ENCODE peak calls at places on chromosomes 1 and 21, in four cellular contexts. A, T, D and V are unnamed samples.

GRCh38 chr1:218365600-218365999 is 20.5 kb downstream of the TGFB2 start:
- DNase-seq in T (no peak), A (no peak), D (no peak), V (no peak)

GRCh38 chr1:94247146-94248094 is 10.0 kb upstream of the ARHGAP29 start:
- DNase-seq in A (peak), D (peak), T (no peak), V (peak)

GRCh38 chr1:53121319-53122172 is 20.9 kb downstream of the SLC1A7 start:
- DNase-seq in A (no peak), D (peak), T (no peak), V (no peak)

GRCh38 chr21:38188037-38188436 is 68.8 kb upstream of the KCNJ15 start:
- DNase-seq in A (no peak), D (no peak), T (no peak), V (no peak)

GRCh38 chr1:192984058-192984457 is 75.1 kb downstream of the UCHL5 start:
- DNase-seq in T (no peak), D (no peak), A (no peak), V (no peak)

GRCh38 chr1:8325771-8326170 is 7.9 kb downstream of the SLC45A1 start:
- DNase-seq in D (no peak), A (no peak), T (no peak), V (no peak)

GRCh38 chr1:240611619-240612490 is at the start of gene GREM2:
- DNase-seq in A (peak), D (no peak), T (no peak), V (no peak)

GRCh38 chr1:237736372-237737029 is 154.2 kb downstream of the ZP4 start:
- DNase-seq in D (peak), T (no peak), A (no peak), V (peak)

GRCh38 chr1:168410464-168410863 is 129.8 kb downstream of the TBX19 start:
- DNase-seq in D (no peak), T (no peak), A (no peak), V (no peak)
- TF ChIP-seq RNF2 in D (no peak), T (no peak), A (no peak), V (no peak)

GRCh38 chr1:12229835-12230548 is at the start of gene VPS13D:
- DNase-seq in A (peak), T (peak), D (peak), V (peak)
- TF ChIP-seq RNF2 in A (no peak), T (no peak), D (no peak), V (no peak)

GRCh38 chr1:17156108-17156507 is 36.9 kb upstream of the PADI2 start:
- DNase-seq in A (no peak), T (no peak), D (no peak), V (no peak)
- TF ChIP-seq RNF2 in A (no peak), T (no peak), D (no peak), V (no peak)

DNA sequence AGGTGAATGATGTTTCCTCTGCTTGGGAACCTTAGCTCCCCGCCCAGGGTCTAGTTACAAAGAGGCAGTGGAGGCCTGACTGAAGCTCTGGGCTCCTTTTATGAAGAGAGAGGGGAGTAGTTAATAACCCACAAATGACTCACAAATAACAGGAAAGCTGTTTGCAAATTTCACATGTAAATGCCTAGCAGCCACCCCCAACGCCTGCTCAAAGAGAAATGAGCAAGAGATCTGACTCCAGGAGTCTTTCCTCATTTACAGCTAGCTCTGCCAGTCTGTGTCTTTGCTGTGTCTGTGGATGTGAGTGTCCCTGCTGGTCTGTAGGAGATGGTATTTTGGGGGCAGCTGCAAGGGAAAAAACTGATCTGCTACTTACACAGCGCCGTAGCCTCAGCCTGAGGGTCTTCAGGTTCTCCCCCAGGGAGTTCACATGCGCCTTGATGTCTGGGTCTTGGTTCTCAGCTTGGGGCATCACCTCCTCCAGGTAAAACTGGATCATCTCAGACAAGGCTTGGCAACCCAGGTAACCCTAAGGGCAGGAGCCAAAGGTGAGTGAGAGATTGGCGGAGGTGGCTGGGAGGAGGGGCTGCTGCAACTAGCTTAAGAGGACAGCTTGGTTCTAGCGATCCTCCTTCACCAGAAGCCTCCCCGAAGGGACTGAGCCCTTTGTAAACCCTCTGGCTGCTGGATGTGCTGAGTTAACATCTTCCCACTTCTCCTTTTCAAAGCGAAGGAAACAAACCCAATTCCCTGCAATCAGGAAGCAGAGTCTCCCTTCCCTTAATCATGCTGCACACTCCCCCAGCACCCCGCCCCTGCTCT is at the start of gene IL19:
- DNase-seq in T (no peak), A (no peak), D (no peak), V (no peak)
- TF ChIP-seq RNF2 in T (no peak), A (no peak), D (no peak), V (no peak)

GRCh38 chr1:172826096-172826741 is 167.3 kb downstream of the FASLG start:
- DNase-seq in A (peak), D (peak), T (no peak), V (peak)

GRCh38 chr1:172821609-172822274 is 162.8 kb downstream of the FASLG start:
- DNase-seq in T (no peak), D (no peak), A (no peak), V (peak)

GRCh38 chr1:172820759-172821158 is 161.9 kb downstream of the FASLG start:
- DNase-seq in A (no peak), T (no peak), D (no peak), V (no peak)

GRCh38 chr1:172824199-172824598 is 165.3 kb downstream of the FASLG start:
- DNase-seq in D (no peak), A (no peak), T (no peak), V (no peak)

DNA sequence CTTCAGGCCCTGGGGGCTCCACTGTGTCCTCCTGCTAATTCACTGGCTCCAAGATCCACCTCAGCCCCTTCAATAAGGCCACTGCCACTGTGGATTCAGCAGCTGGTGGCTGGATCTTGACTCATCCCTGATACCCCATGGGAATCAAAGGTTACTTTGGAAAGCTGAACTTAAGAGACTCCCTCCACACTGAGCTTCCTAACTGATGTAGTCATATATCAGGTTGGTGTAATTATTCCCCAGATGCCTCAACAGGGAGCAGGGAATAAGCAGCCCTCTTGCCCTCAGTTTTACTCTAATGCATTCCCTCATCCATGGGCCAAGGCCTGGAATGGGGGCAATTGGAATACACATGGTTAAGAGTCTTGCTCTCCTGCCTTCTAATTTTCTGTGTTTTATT is 164.6 kb downstream of the FASLG start:
- DNase-seq in T (no peak), A (no peak), D (no peak), V (no peak)
- TF ChIP-seq RNF2 in T (no peak), A (no peak), D (no peak), V (no peak)

DNA sequence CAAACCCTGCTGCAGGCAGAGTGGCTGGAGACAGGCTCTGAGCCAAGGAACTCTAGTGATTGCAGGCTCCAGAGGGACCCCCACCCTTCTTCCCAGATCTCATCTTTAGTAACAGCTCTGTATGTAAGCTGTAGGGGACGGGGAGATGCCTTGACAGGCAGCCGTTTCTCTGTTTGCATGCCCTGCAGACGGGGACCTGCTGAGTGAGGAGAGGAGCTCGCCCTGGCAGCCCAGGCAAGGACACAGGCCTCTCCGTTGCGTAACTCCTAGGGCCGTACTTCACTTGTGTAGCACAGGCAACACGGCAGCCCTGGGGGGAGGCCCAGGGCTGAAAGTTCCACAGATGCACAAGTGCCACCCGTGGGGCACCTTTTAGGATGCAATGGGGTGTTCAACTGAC is 14.7 kb downstream of the SLC6A17 start:
- DNase-seq in A (no peak), D (no peak), T (no peak), V (no peak)
- TF ChIP-seq RNF2 in A (no peak), D (no peak), T (no peak), V (no peak)

DNA sequence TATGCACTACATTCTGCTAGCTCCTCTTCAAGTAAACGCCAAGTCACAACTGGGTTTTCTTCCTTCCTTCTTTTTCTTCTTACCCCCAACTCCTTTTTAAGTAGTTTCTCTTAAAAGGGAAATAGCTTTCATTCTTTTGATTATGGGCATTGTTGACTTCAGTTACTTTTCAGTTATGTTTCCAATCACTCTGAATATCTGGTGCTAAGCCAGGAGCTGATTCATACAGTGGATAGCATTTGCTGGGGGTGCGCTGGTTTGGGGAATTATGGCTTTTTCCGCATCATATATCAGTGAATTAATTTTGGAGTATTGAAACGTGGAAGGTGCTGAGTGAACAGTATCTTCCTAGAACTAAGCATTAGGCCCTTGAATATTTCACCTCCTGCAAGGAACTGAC is 38.5 kb upstream of the GPR88 start:
- DNase-seq in D (no peak), T (no peak), A (no peak), V (no peak)
- TF ChIP-seq RNF2 in D (no peak), T (no peak), A (no peak), V (no peak)

DNA sequence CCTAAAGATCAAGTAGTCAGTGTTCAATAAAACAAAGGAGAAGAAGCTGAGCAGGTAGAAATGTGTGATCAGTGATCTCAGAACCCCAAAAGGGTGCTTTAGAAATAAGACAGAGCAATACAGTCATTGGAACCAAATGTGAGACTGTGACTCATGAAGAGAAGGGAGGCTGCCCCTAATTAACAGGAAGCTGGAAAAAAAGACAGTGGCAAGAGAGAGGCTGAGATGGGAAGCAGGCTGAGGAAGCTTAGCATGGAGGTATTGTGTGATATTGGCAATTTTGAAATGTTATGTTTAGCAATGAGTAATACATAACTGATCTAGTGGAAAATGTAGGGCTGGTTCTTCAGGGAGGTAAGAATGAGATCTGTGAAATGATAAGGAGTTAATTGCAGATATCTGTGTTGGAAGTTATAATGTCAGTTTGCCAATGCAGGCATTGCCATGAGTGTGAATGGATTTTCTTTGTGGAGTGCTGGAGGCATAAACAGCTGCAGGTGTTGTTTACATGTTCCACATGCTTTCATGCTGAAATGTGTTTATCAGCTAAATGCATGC is 90.6 kb upstream of the CACNA1E start:
- DNase-seq in A (no peak), D (no peak), T (no peak), V (no peak)
- TF ChIP-seq RNF2 in A (no peak), D (no peak), T (no peak), V (no peak)

GRCh38 chr1:161096015-161096414 is 2.1 kb upstream of the KLHDC9 start:
- DNase-seq in D (no peak), A (no peak), T (no peak), V (no peak)

GRCh38 chr1:161100534-161100933 is 2.4 kb downstream of the KLHDC9 start:
- DNase-seq in T (no peak), A (no peak), D (no peak), V (no peak)

GRCh38 chr1:161096514-161096913 is 1.6 kb upstream of the KLHDC9 start:
- DNase-seq in D (no peak), T (no peak), A (no peak), V (no peak)

GRCh38 chr1:161099090-161099802 is 1.1 kb downstream of the KLHDC9 start:
- DNase-seq in D (no peak), A (no peak), T (no peak), V (no peak)

GRCh38 chr1:161098161-161099068 is at the start of gene KLHDC9:
- DNase-seq in D (peak), A (peak), T (peak), V (no peak)
- TF ChIP-seq RNF2 in D (no peak), A (no peak), T (no peak), V (no peak)